ENCODE peak calls at places on chromosomes 5 and 9, in eight cellular contexts. L, I, W, E, O, C, J and Q are unnamed samples.

GRCh38 chr9:130128782-130129424 is 43.3 kb upstream of the NCS1 start:
- DNase-seq in L (peak; percentile 22), I (no peak), W (no peak), E (no peak), O (no peak), C (peak; percentile 79), J (no peak), Q (no peak)

GRCh38 chr5:157106668-157107461 is 2.0 kb downstream of the HAVCR2 start:
- DNase-seq in L (no peak), I (no peak), W (no peak), E (no peak), O (no peak), C (peak; percentile 15), J (no peak), Q (no peak)

GRCh38 chr5:117667105-117667504 is 1092.5 kb upstream of the SEMA6A start:
- DNase-seq in L (no peak), I (no peak), W (peak; percentile 13), E (no peak), O (no peak), C (no peak), J (peak; percentile 50), Q (no peak)

GRCh38 chr5:72202331-72202825 is 95.1 kb downstream of the MAP1B start:
- DNase-seq in L (no peak), I (no peak), W (no peak), E (no peak), O (no peak), C (no peak), J (no peak), Q (no peak)

GRCh38 chr5:140251527-140251973 is 51.4 kb downstream of the PFDN1 start:
- DNase-seq in L (peak; percentile 89), I (no peak), W (no peak), E (peak; percentile 67), O (no peak), C (peak; percentile 61), J (no peak), Q (peak; percentile 26)

GRCh38 chr9:6929428-6929827 is 171.7 kb downstream of the KDM4C start:
- DNase-seq in L (no peak), I (no peak), W (no peak), E (no peak), O (no peak), C (no peak), J (no peak), Q (no peak)

GRCh38 chr9:137982132-137982666 is 104.6 kb downstream of the CACNA1B start:
- DNase-seq in L (no peak), I (no peak), W (no peak), E (peak; percentile 21), O (no peak), C (no peak), J (no peak), Q (no peak)

GRCh38 chr5:16916262-16916878 is 19.7 kb downstream of the MYO10 start:
- DNase-seq in L (peak; percentile 93), I (no peak), W (no peak), E (peak; percentile 82), O (no peak), C (no peak), J (no peak), Q (no peak)

GRCh38 chr9:127568971-127569818 is 42.9 kb upstream of the STXBP1 start:
- DNase-seq in L (peak; percentile 63), I (peak; percentile 55), W (no peak), E (no peak), O (peak; percentile 99), C (no peak), J (peak; percentile 91), Q (no peak)

GRCh38 chr5:117332341-117332740 is 757.7 kb upstream of the SEMA6A start:
- DNase-seq in L (no peak), I (no peak), W (no peak), E (no peak), O (no peak), C (no peak), J (no peak), Q (no peak)

GRCh38 chr9:90659626-90660364 is 17.2 kb upstream of the DIRAS2 start:
- DNase-seq in L (peak; percentile 7), I (no peak), W (no peak), E (no peak), O (no peak), C (no peak), J (no peak), Q (no peak)

GRCh38 chr5:2697446-2698200 is 53.9 kb downstream of the IRX2 start:
- DNase-seq in L (no peak), I (no peak), W (no peak), E (no peak), O (no peak), C (no peak), J (no peak), Q (no peak)

GRCh38 chr9:127444921-127445850 is 6.0 kb downstream of the RPL12 start:
- DNase-seq in L (no peak), I (no peak), W (no peak), E (no peak), O (no peak), C (no peak), J (peak; percentile 17), Q (no peak)

GRCh38 chr5:87195104-87195581 is 72.5 kb upstream of the RASA1 start:
- DNase-seq in L (peak; percentile 85), I (no peak), W (no peak), E (no peak), O (no peak), C (peak; percentile 48), J (no peak), Q (no peak)

GRCh38 chr9:86732514-86732913 is 214.8 kb downstream of the GAS1 start:
- DNase-seq in L (no peak), I (no peak), W (no peak), E (no peak), O (no peak), C (no peak), J (no peak), Q (no peak)

GRCh38 chr5:10577371-10578291 is 13.8 kb downstream of the ANKRD33B start:
- DNase-seq in L (peak; percentile 86), I (no peak), W (no peak), E (no peak), O (peak; percentile 50), C (no peak), J (no peak), Q (no peak)

DNA sequence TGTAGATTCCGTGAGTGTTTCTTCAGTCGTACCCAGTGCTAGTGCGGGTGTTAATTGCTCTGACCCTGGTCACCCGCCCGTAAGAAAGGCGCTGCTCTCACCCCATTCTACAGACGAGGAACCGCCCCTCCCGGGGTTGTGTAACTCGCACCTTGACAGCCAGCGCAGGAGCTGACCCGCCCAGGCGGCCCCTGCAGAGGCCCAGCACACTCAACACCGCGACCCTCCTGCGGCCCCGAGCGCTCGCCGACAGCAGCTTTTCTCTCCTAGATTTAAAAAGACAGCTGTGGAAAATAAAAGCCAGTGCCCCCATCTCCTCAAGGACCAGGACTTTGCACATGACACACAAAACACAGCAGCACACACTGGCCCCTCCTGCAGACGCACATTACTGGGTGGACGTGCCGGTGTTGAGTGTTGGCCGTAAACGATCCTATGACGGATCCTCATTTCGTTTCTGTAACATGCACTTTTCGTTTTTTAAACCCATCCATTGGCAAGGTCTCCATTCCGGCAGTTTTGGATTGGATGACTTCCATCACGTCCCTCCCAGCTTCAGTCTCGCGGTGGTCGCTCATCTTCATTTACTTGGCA is 22.9 kb downstream of the OR2V2 start:
- DNase-seq in L (no peak), I (no peak), W (no peak), E (no peak), O (peak; percentile 61), C (no peak), J (peak; percentile 75), Q (no peak)
- TF ChIP-seq EZH2 in L (peak; percentile 65), I (no peak), W (no peak), E (no peak), O (no peak), C (no peak), J (peak; percentile 54), Q (no peak)

GRCh38 chr9:27573699-27574265 is 501 bp upstream of the C9orf72 start:
- DNase-seq in L (peak; percentile 99), I (peak; percentile 95), W (peak; percentile 95), E (peak; percentile 100), O (peak; percentile 74), C (peak; percentile 98), J (peak; percentile 100), Q (peak; percentile 98)
- TF ChIP-seq POLR2AphosphoS5 in L (peak; percentile 28), I (peak; percentile 71), W (peak; percentile 93), E (peak; percentile 77), O (no peak), C (peak; percentile 75), J (peak; percentile 95), Q (peak; percentile 91)

GRCh38 chr5:176618783-176619182 is 8.8 kb upstream of the GPRIN1 start:
- DNase-seq in L (no peak), I (no peak), W (no peak), E (no peak), O (no peak), C (no peak), J (no peak), Q (no peak)
- TF ChIP-seq EZH2 in L (no peak), I (no peak), W (no peak), E (no peak), O (no peak), C (no peak), J (no peak), Q (no peak)

GRCh38 chr5:124949862-124950261 is 203.4 kb upstream of the ZNF608 start:
- DNase-seq in L (no peak), I (no peak), W (no peak), E (no peak), O (no peak), C (no peak), J (no peak), Q (no peak)
- TF ChIP-seq POLR2AphosphoS5 in L (no peak), I (no peak), W (no peak), E (no peak), O (no peak), C (no peak), J (no peak), Q (no peak)